ENCODE peak calls at places on chromosomes 16 and 17, in four cellular contexts. E is tibial nerve, Q is PC-9, H is foreskin keratinocyte. C is an unnamed sample.

GRCh38 chr16:70419384-70420327 is 19.2 kb downstream of the ST3GAL2 start:
- DNase-seq in Q (no peak), E (no peak), H (no peak), C (no peak)

GRCh38 chr17:74466111-74466784 is at the start of gene CD300A:
- DNase-seq in E (peak; percentile 30), H (no peak), Q (no peak), C (peak; percentile 68)

GRCh38 chr17:9973689-9974459 is 68.8 kb upstream of the RCVRN start:
- DNase-seq in E (no peak), H (no peak), Q (no peak), C (no peak)

GRCh38 chr16:88548131-88548874 is 21.9 kb upstream of the ZC3H18 start:
- DNase-seq in E (no peak), Q (no peak), H (no peak), C (no peak)

GRCh38 chr16:47779201-47780016 is 318.3 kb downstream of the PHKB start:
- DNase-seq in H (no peak), E (no peak), Q (no peak), C (no peak)

GRCh38 chr17:4230142-4230541 is 33.6 kb downstream of the ANKFY1 start:
- DNase-seq in Q (peak; percentile 35), H (peak; percentile 51), E (peak; percentile 15), C (no peak)

GRCh38 chr17:54172654-54173316 is 350.1 kb downstream of the KIF2B start:
- DNase-seq in E (no peak), H (peak; percentile 21), Q (peak; percentile 9), C (peak; percentile 15)

GRCh38 chr17:39186481-39187002 is 10.9 kb downstream of the CACNB1 start:
- DNase-seq in Q (no peak), H (no peak), E (no peak), C (no peak)

GRCh38 chr17:45251931-45252330 is 10.0 kb downstream of the SPATA32 start:
- DNase-seq in Q (no peak), H (no peak), E (no peak), C (no peak)

GRCh38 chr17:27545562-27546229 is 85.3 kb upstream of the LGALS9 start:
- DNase-seq in Q (no peak), H (no peak), E (no peak), C (no peak)

GRCh38 chr17:27548369-27548768 is 82.6 kb upstream of the LGALS9 start:
- DNase-seq in E (no peak), Q (no peak), H (no peak), C (no peak)

GRCh38 chr17:27547301-27547683 is 83.7 kb upstream of the LGALS9 start:
- DNase-seq in H (no peak), E (no peak), Q (no peak), C (no peak)

GRCh38 chr17:27544350-27545131 is 86.4 kb upstream of the LGALS9 start:
- DNase-seq in H (no peak), Q (peak; percentile 40), E (no peak), C (no peak)

DNA sequence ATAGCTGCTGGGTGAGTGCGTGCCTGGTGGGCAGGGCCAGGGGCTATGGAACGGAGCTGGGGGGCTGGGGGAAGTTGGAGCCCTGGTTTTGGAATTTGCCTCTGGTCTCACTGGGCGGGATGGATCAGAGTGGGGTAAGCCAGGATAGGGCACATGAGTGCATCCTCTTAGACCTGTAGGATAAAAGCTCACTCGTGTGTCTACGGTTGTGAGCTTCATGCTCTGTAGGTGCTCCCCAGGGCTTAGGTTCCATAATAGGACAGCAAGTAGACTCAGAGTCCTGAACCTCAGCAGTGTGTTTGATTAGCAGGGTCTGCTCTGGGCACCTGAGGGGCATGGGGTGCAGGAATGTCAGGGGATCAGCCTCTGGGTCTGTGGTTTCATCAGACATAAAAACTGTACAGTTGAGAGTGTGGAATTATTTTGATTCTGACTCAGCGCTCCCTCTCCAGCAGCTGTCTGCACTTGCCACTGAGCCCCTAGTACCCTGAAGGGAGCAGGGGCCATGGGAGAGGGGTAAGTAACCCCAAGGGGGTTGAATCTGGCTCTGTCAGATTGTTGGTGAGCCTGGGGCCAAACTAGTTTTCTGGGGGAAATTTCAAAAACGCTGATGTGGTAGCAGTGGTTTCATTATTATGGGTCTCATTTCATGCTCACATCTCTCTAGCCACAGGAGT is 84.2 kb upstream of the LGALS9 start:
- DNase-seq in E (no peak), Q (no peak), H (no peak), C (no peak)
- H3K4me1 ChIP-seq in E (peaks cover 25% of the 10 kb centered on the region), Q (peaks cover 24% of the 10 kb centered on the region), H (peaks cover 4% of the 10 kb centered on the region), C (peaks cover 3% of the 10 kb centered on the region)

DNA sequence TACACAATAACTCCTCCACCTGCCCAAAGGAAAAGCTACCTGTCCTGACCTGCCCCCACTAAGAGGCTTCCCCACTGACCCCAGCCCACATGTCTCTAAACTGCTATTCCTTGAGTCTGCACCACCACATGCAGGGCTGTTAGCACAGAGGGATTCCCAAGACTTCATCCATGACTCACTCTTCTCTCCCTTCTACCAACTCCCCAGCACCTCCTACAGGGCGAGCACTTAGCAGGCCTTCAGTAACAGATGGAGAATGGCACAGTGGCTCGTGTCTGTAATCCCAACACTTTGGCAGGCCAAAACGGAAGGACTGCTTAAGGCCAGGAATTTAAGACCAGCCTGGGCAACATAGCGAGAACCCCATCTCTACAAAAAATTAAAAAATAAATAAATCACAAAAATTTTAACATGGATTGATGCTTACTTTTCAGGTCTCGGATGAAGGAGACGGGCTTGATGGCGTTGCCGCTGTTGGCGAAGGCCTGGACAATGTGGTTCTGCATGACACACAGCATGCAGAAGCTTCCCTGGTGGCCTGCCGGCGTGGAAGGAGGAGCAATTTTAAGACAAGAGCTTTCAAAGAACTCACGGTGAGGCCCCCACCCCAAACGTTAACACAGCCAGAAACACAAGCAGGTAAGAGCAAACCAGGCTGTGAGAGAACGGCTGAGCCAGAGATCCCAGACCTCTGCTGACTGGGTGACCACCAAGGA is 12.0 kb downstream of the USP36 start:
- DNase-seq in E (no peak), H (peak; percentile 15), Q (no peak), C (no peak)
- H3K4me1 ChIP-seq in E (peaks cover 10% of the 10 kb centered on the region), H (no peaks in the 10 kb centered on the region), Q (no peaks in the 10 kb centered on the region), C (no peaks in the 10 kb centered on the region)

DNA sequence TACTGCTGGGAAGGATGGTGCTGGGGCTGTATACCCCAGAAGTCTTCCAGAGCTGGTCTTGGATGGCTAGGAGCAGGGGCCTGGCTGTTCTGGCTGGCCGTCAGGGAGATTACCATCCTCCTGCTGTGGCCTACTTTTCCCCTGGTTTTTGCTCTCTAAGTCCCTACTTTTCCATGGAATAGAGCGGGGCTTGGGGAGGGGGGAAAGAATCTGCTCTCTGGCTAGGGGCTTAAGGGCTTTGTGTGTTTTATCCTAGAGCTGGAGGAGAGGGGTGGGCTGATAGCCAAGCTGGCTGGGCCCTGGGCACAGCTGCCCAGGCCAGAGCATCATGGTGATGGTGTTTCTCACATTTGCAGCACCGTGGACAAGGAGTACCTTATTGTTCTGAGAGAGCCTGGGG is 3.6 kb downstream of the NRN1L start:
- DNase-seq in H (no peak), Q (no peak), E (no peak), C (no peak)
- H3K4me1 ChIP-seq in H (no peaks in the 10 kb centered on the region), Q (peaks cover 5% of the 10 kb centered on the region), E (peaks cover 23% of the 10 kb centered on the region), C (peaks cover 15% of the 10 kb centered on the region)

GRCh38 chr17:83152221-83152744 is 72.9 kb downstream of the METRNL start:
- DNase-seq in H (no peak), Q (no peak), E (no peak), C (no peak)
- H3K4me1 ChIP-seq in H (no peaks in the 10 kb centered on the region), Q (peaks cover 16% of the 10 kb centered on the region), E (peaks cover 54% of the 10 kb centered on the region), C (no peaks in the 10 kb centered on the region)

GRCh38 chr16:3051489-3051888 is 5.1 kb downstream of the MMP25 start:
- DNase-seq in H (no peak), E (no peak), Q (no peak), C (no peak)

GRCh38 chr16:3051009-3051408 is 4.6 kb downstream of the MMP25 start:
- DNase-seq in H (no peak), Q (no peak), E (no peak), C (no peak)

GRCh38 chr16:3047387-3047720 is 993 bp downstream of the MMP25 start:
- DNase-seq in E (no peak), H (no peak), Q (no peak), C (no peak)

GRCh38 chr16:3049921-3050481 is 3.6 kb downstream of the MMP25 start:
- DNase-seq in H (no peak), Q (no peak), E (no peak), C (no peak)

GRCh38 chr16:3050487-3050886 is 4.1 kb downstream of the MMP25 start:
- DNase-seq in Q (no peak), H (no peak), E (no peak), C (no peak)
- H3K4me1 ChIP-seq in Q (no peaks in the 10 kb centered on the region), H (no peaks in the 10 kb centered on the region), E (peaks cover 16% of the 10 kb centered on the region), C (no peaks in the 10 kb centered on the region)

DNA sequence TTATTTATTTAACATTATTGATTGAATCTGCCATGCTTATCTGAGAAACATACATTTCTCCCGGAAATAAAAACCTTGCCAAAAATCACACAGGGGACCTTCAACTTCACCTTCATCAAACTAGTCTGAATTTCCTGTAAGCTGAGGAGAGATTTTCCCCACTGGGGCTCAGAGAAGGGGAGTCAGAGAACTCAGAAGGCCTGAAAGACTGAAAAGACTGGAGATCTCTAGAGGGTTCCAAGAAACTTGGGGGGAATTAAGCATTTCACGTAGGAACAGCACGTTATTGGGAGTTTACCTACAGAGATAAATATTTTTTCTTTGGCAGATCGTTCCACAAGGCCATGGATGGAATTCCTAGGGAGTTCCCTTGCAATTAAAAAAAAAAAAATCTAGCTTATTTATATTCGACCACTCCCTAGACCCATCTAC is 528 bp upstream of the NOL11 start:
- DNase-seq in Q (no peak), H (no peak), E (no peak), C (no peak)
- H3K4me1 ChIP-seq in Q (peaks cover 10% of the 10 kb centered on the region), H (peaks cover 4% of the 10 kb centered on the region), E (peaks cover 22% of the 10 kb centered on the region), C (peaks cover 2% of the 10 kb centered on the region)

DNA sequence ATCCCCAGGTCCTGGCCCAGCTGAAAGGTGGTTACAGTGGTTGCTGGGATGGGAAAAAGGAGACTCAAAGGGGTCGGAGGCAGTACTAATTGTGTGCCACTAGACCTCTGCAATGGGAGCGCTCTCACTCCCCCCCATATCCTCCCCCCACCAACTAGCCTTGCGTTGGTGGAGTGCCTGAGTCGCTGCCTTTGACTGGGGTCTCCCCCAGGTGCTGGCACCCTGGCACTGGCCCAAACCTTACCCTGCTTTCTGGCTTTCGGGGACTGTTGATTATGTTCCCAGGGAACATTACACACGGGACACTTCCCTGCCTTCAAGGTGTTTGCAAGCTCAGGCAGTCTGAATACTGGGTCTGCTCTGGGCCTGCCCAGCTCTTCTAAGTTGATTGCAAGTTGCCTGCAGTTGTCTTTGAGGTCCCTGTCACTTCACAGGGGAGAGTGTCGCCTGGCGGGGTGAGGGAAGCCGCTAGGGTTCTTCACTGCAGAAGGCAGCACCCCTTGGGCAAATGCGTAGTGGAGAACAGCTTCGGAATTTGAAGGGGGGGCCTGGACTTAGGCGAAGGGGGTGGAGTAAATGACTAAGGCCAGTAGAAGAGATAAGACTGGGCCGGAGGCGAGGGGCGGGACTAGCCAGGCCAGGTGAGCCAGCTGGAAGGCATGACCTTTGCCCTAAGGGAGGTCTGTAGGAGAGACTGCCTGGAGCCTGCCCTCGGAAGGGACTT is 98.0 kb downstream of the RAB11FIP4 start:
- DNase-seq in E (no peak), H (no peak), Q (peak; percentile 89), C (peak; percentile 82)
- H3K4me1 ChIP-seq in E (peaks cover 35% of the 10 kb centered on the region), H (peaks cover 13% of the 10 kb centered on the region), Q (peaks cover 49% of the 10 kb centered on the region), C (peaks cover 29% of the 10 kb centered on the region)